ENCODE peak calls at places on chromosomes 5 and 9, in six cellular contexts. W, N, B, M, E and C are unnamed samples.

GRCh38 chr5:96427823-96428222 is 5.2 kb downstream of the PCSK1 start:
- DNase-seq in M (no peak), B (no peak), W (no peak), N (no peak), E (no peak), C (no peak)

GRCh38 chr9:91945277-91946074 is 4.6 kb downstream of the ROR2 start:
- DNase-seq in E (peak), W (no peak), N (no peak), B (no peak), M (no peak), C (peak)

GRCh38 chr9:1216532-1216931 is 166.4 kb downstream of the DMRT2 start:
- DNase-seq in W (no peak), E (no peak), M (no peak), B (no peak), N (no peak), C (no peak)

GRCh38 chr5:167950126-167950721 is 341.2 kb upstream of the WWC1 start:
- DNase-seq in B (no peak), W (peak), N (peak), E (no peak), M (no peak), C (peak)

GRCh38 chr5:107607656-107608368 is 62.9 kb downstream of the EFNA5 start:
- DNase-seq in W (no peak), M (no peak), N (no peak), E (no peak), B (no peak), C (no peak)

GRCh38 chr5:172044631-172045314 is 38.3 kb upstream of the FBXW11 start:
- DNase-seq in B (no peak), E (no peak), N (no peak), M (no peak), W (no peak), C (no peak)

GRCh38 chr5:140214831-140215230 is 39.8 kb downstream of the CYSTM1 start:
- DNase-seq in B (no peak), W (peak), M (peak), N (peak), E (no peak), C (peak)

GRCh38 chr5:113224605-113225065 is 210.2 kb downstream of the TSSK1B start:
- DNase-seq in N (no peak), B (no peak), W (no peak), E (no peak), M (no peak), C (peak)

GRCh38 chr9:131119600-131119999 is 5.8 kb upstream of the NUP214 start:
- DNase-seq in E (no peak), N (no peak), M (no peak), B (no peak), W (no peak), C (no peak)

GRCh38 chr9:23825700-23826099 is 340 bp downstream of the ELAVL2 start:
- DNase-seq in B (no peak), M (no peak), N (no peak), W (no peak), E (no peak), C (peak)

GRCh38 chr5:27810458-27810857 is 772.1 kb upstream of the CDH9 start:
- DNase-seq in N (no peak), W (peak), M (no peak), B (no peak), E (no peak), C (peak)